ENCODE peak calls at places on chromosomes 2 and 18, in five cellular contexts. X is neural crest cell, S is mucosa of descending colon, A is BJ, E is left ventricle myocardium inferior. P is an unnamed sample.

GRCh38 chr2:74999464-74999863 is 41.0 kb downstream of the POLE4 start:
- DNase-seq in E (no peak), A (no peak), X (no peak), S (no peak), P (no peak)

GRCh38 chr2:3578987-3579386 is 3.9 kb downstream of the RPS7 start:
- DNase-seq in X (no peak), E (no peak), A (no peak), S (no peak), P (no peak)

GRCh38 chr2:17272649-17273048 is 245.6 kb downstream of the RAD51AP2 start:
- DNase-seq in X (no peak), E (no peak), A (no peak), S (no peak), P (no peak)

GRCh38 chr2:71784734-71785549 is 331.6 kb downstream of the DYSF start:
- DNase-seq in S (no peak), A (no peak), E (no peak), X (no peak), P (no peak)

GRCh38 chr2:199443589-199444130 is 14.1 kb downstream of the SATB2 start:
- DNase-seq in E (no peak), X (no peak), S (no peak), A (no peak), P (no peak)

GRCh38 chr2:208783184-208783583 is 376.6 kb downstream of the PTH2R start:
- DNase-seq in X (no peak), S (no peak), A (no peak), E (no peak), P (no peak)

GRCh38 chr2:113784823-113785744 is 28.6 kb upstream of the SLC35F5 start:
- DNase-seq in S (no peak), E (no peak), X (no peak), A (no peak), P (no peak)

GRCh38 chr2:70553334-70553583 is 367 bp downstream of the TGFA start:
- DNase-seq in X (no peak), S (peak), E (no peak), A (no peak), P (peak)

DNA sequence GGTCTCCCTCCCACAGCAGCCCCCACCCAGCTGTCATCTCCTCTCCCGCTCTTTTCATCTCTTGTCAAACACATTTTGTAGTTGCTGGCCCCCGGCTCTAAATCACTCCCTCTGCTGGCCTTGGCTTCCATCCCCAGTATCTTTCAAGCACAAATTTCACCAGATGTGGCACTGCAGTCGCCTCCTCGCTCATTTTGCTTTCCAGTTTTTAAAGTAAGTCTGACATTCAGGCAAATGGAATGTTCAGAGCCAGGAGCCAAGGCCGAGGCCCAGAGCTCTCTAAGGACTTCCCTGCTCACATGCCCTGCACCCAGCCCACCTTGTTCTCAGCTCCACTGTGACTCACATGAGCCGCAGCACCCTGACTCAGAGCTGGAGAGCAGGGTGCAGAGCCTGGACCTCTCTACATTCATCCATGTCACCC is 158.4 kb downstream of the GALNT14 start:
- DNase-seq in S (no peak), E (peak), X (no peak), A (peak), P (no peak)
- TF ChIP-seq CTCF in S (no peak), E (peak), X (no peak), A (peak), P (no peak)

DNA sequence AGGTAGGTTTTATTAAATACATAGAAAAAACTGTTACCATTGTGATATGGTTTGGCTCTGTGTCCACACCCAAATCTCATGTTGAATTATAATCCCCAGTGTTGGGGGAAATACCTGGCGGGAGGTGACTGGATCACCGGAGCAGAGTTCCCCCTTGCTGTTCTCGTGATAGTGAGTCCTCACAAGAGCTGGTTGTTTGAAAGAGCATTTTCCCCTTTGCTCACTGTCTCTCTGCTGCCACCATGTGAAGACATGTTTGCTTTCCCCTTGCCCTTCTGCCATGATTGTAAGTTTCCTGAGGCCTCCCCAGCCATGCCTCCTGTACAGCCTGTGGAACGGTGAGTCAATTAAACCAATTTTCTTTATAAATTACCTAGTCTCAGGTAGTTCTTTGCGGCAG is 352.7 kb upstream of the SLC39A10 start:
- DNase-seq in A (no peak), E (no peak), S (no peak), X (no peak), P (peak)
- TF ChIP-seq CTCF in A (peak), E (no peak), S (no peak), X (peak), P (no peak)

DNA sequence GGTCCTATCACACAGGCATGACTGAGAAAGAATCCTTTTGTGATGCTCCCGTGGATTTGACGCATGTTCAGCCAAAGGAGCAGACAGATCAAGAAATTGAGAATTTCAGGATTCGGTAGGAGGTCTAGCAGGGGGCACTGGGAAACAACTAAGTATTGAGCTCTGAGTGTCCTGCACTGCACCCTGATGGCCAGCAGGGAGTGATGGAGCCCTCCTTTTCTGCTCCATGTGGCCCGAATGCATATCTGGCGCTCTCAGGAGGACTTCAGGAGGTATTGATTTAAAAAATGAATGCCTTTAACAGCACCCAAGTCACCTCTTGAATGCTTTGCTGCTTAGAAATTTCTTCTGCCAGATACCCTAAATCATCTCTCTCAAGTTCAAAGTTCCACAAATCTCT is 58.0 kb downstream of the ZNF519 start:
- DNase-seq in S (no peak), X (no peak), A (no peak), E (no peak), P (peak)
- TF ChIP-seq CTCF in S (no peak), X (peak), A (no peak), E (peak), P (no peak)

DNA sequence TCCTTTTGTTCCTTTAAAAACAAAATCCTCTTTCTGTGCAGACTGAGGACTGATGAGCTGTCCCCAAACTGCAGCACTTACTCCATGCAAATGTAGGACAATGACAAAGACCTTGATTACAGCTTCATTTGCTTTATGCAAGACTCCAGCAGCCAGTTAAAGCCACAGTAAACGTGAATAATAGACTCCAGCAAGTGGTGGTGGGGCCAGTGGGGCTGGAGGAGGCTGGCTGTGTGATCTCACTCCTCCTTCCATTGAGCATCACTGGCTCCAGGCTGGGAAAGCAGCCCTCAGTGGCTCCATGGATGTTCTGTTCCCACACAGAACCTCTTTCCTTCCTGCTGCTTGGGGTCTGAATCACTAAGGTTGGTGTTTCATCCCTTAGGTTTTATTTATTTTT is 306.0 kb upstream of the CELF4 start:
- DNase-seq in E (no peak), X (no peak), A (no peak), S (no peak), P (no peak)
- TF ChIP-seq CTCF in E (no peak), X (no peak), A (no peak), S (no peak), P (no peak)

GRCh38 chr2:151671198-151671597 is 63.1 kb downstream of the NEB start:
- DNase-seq in E (no peak), X (no peak), A (no peak), S (no peak), P (no peak)

GRCh38 chr2:151669585-151670081 is 64.6 kb downstream of the NEB start:
- DNase-seq in X (no peak), S (no peak), A (no peak), E (no peak), P (peak)

GRCh38 chr2:151672277-151672676 is 62.0 kb downstream of the NEB start:
- DNase-seq in E (no peak), A (no peak), X (no peak), S (no peak), P (no peak)

GRCh38 chr2:151668737-151669136 is 65.5 kb downstream of the NEB start:
- DNase-seq in S (no peak), A (no peak), X (no peak), E (no peak), P (no peak)

GRCh38 chr2:151670346-151670745 is 63.9 kb downstream of the NEB start:
- DNase-seq in S (no peak), X (no peak), E (no peak), A (no peak), P (no peak)
- TF ChIP-seq CTCF in S (no peak), X (no peak), E (no peak), A (no peak), P (no peak)

DNA sequence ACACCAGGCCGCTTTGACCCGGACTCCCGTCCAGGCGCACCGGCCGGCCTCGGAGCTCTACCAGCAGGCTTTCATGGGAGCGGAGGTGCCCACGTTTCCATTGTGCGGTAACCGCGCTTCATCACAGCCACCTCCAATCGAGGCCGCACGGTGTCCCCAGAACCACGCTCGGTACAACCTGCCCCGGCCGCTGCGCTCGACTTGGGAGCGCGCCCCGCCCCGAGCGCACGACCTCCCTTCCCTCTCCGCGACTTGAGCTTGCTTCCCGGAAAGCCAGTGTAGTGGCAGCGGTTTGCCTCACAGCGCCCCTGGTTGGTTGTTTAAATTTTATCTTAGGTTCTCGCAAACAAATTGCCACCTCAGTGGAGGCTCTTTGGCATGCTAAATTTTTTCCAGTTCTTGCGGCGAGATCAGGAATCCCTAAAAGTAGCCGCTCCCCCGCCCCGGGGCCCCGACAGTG is 329 bp upstream of the CYP1B1 start:
- DNase-seq in A (no peak), E (peak), X (peak), S (peak), P (peak)
- TF ChIP-seq CTCF in A (no peak), E (no peak), X (peak), S (no peak), P (peak)